ENCODE peak calls at places on chromosomes 12 and 14, in four cellular contexts. One of them, this sample, is unnamed.

GRCh38 chr14:81784084-81784483 is 250.4 kb upstream of the SEL1L start:
- DNase-seq in occipital lobe: no peak
- DNase-seq in AG08396: no peak
- DNase-seq in Ammon's horn: peak; percentile 10
- DNase-seq in this sample: no peak

GRCh38 chr12:47085815-47086252 is 6.1 kb upstream of the AMIGO2 start:
- DNase-seq in Ammon's horn: no peak
- DNase-seq in AG08396: no peak
- DNase-seq in occipital lobe: no peak
- DNase-seq in this sample: no peak

GRCh38 chr12:96308881-96309280 is 91.4 kb downstream of the CDK17 start:
- DNase-seq in occipital lobe: no peak
- DNase-seq in AG08396: peak; percentile 4
- DNase-seq in Ammon's horn: no peak
- DNase-seq in this sample: no peak

GRCh38 chr14:43647302-43647701 is 859.8 kb downstream of the FSCB start:
- DNase-seq in AG08396: no peak
- DNase-seq in occipital lobe: no peak
- DNase-seq in Ammon's horn: no peak
- DNase-seq in this sample: no peak

GRCh38 chr14:105999361-106000028 is 473.1 kb downstream of the TMEM121 start:
- DNase-seq in Ammon's horn: no peak
- DNase-seq in occipital lobe: no peak
- DNase-seq in AG08396: no peak
- DNase-seq in this sample: no peak

GRCh38 chr14:66483322-66483721 is 2.8 kb upstream of the CCDC196 start:
- DNase-seq in occipital lobe: no peak
- DNase-seq in Ammon's horn: no peak
- DNase-seq in AG08396: no peak
- DNase-seq in this sample: no peak

GRCh38 chr12:93113317-93114006 is 184.4 kb upstream of the EEA1 start:
- DNase-seq in occipital lobe: no peak
- DNase-seq in AG08396: no peak
- DNase-seq in Ammon's horn: no peak
- DNase-seq in this sample: no peak

GRCh38 chr14:65238456-65238855 is 136.1 kb upstream of the MAX start:
- DNase-seq in occipital lobe: no peak
- DNase-seq in AG08396: no peak
- DNase-seq in Ammon's horn: no peak
- DNase-seq in this sample: no peak

GRCh38 chr12:48995061-48995879 is 3.9 kb downstream of the DDN start:
- DNase-seq in Ammon's horn: peak; percentile 88
- DNase-seq in AG08396: peak; percentile 96
- DNase-seq in occipital lobe: peak; percentile 70
- DNase-seq in this sample: peak; percentile 73

GRCh38 chr12:13044002-13044858 is at the start of gene FAM234B:
- DNase-seq in occipital lobe: peak; percentile 65
- DNase-seq in Ammon's horn: peak; percentile 83
- DNase-seq in AG08396: peak; percentile 94
- DNase-seq in this sample: peak; percentile 79

GRCh38 chr14:58533417-58533816 is 104.3 kb upstream of the DACT1 start:
- DNase-seq in Ammon's horn: peak; percentile 88
- DNase-seq in AG08396: peak; percentile 6
- DNase-seq in occipital lobe: peak; percentile 12
- DNase-seq in this sample: peak; percentile 78

GRCh38 chr14:64294672-64295413 is 672 bp upstream of the ESR2 start:
- DNase-seq in Ammon's horn: peak; percentile 32
- DNase-seq in AG08396: peak; percentile 74
- DNase-seq in occipital lobe: no peak
- DNase-seq in this sample: peak; percentile 7

GRCh38 chr14:89013698-89014569 is 189.5 kb downstream of the TTC8 start:
- DNase-seq in Ammon's horn: no peak
- DNase-seq in AG08396: no peak
- DNase-seq in occipital lobe: no peak
- DNase-seq in this sample: no peak

GRCh38 chr12:15558915-15559528 is 230.2 kb downstream of the EPS8 start:
- DNase-seq in AG08396: peak; percentile 37
- DNase-seq in occipital lobe: no peak
- DNase-seq in Ammon's horn: no peak
- DNase-seq in this sample: no peak

GRCh38 chr12:41700940-41701339 is 443.7 kb downstream of the GXYLT1 start:
- DNase-seq in AG08396: no peak
- DNase-seq in Ammon's horn: no peak
- DNase-seq in occipital lobe: no peak
- DNase-seq in this sample: no peak

GRCh38 chr14:36785511-36785910 is 123.9 kb downstream of the PAX9 start:
- DNase-seq in Ammon's horn: no peak
- DNase-seq in occipital lobe: no peak
- DNase-seq in AG08396: no peak
- DNase-seq in this sample: no peak

GRCh38 chr14:35368139-35368460 is 36.4 kb downstream of the NFKBIA start:
- DNase-seq in Ammon's horn: no peak
- DNase-seq in occipital lobe: no peak
- DNase-seq in AG08396: no peak
- DNase-seq in this sample: no peak

GRCh38 chr14:34374998-34375740 is 86.9 kb downstream of the SPTSSA start:
- DNase-seq in occipital lobe: no peak
- DNase-seq in Ammon's horn: no peak
- DNase-seq in AG08396: no peak
- DNase-seq in this sample: no peak

GRCh38 chr14:59687663-59688062 is 111.1 kb upstream of the CCDC175 start:
- DNase-seq in occipital lobe: no peak
- DNase-seq in Ammon's horn: no peak
- DNase-seq in AG08396: no peak
- DNase-seq in this sample: no peak

GRCh38 chr14:92470215-92470614 is 43.4 kb upstream of the RIN3 start:
- DNase-seq in occipital lobe: no peak
- DNase-seq in AG08396: peak; percentile 46
- DNase-seq in Ammon's horn: no peak
- DNase-seq in this sample: no peak

GRCh38 chr12:14949631-14950030 is 11.3 kb upstream of the ERP27 start:
- DNase-seq in Ammon's horn: no peak
- DNase-seq in occipital lobe: no peak
- DNase-seq in AG08396: no peak
- DNase-seq in this sample: no peak

GRCh38 chr12:45989277-45989856 is 1.0 kb downstream of the SCAF11 start:
- DNase-seq in Ammon's horn: no peak
- DNase-seq in occipital lobe: no peak
- DNase-seq in AG08396: no peak
- DNase-seq in this sample: no peak

GRCh38 chr14:105168496-105168978 is at the start of gene JAG2:
- DNase-seq in occipital lobe: peak; percentile 43
- DNase-seq in AG08396: no peak
- DNase-seq in Ammon's horn: peak; percentile 61
- DNase-seq in this sample: peak; percentile 34

GRCh38 chr12:67456281-67456918 is 187.2 kb downstream of the CAND1 start:
- DNase-seq in AG08396: no peak
- DNase-seq in Ammon's horn: peak; percentile 13
- DNase-seq in occipital lobe: no peak
- DNase-seq in this sample: no peak

GRCh38 chr12:83346333-83346732 is 659.6 kb downstream of the TMTC2 start:
- DNase-seq in occipital lobe: no peak
- DNase-seq in AG08396: no peak
- DNase-seq in Ammon's horn: no peak
- DNase-seq in this sample: no peak